ENCODE peak calls at places on chromosomes 1 and 21, in ten cellular contexts. L is endothelial cell, H is fibroblast of mammary gland, X is RWPE1, B is MCF 10A, M is adrenal gland, Z is GM13977, R is mesothelial cell of epicardium, F is stomach, O is omental fat pad. D is an unnamed sample.
A peak's percentile ranks its signal among the peaks of the same experiment; 100 is the strongest.

GRCh38 chr1:30149226-30149625 is 574.2 kb downstream of the MATN1 start:
- DNase-seq in O (no peak), H (no peak), L (no peak), F (no peak), B (no peak), Z (no peak), M (no peak), R (no peak), X (no peak), D (no peak)

GRCh38 chr1:53122194-53122846 is 20.1 kb downstream of the SLC1A7 start:
- DNase-seq in X (no peak), L (no peak), Z (no peak), H (peak; percentile 78), O (no peak), F (no peak), M (no peak), R (no peak), B (no peak), D (no peak)

GRCh38 chr1:230281531-230281930 is 144.6 kb downstream of the PGBD5 start:
- DNase-seq in B (no peak), X (no peak), R (no peak), F (no peak), O (no peak), H (no peak), Z (no peak), L (no peak), M (no peak), D (no peak)

GRCh38 chr1:240352769-240353168 is 259.2 kb downstream of the GREM2 start:
- DNase-seq in X (no peak), L (no peak), B (peak; percentile 35), M (no peak), O (no peak), H (peak; percentile 45), R (no peak), Z (no peak), F (no peak), D (no peak)

GRCh38 chr1:202254454-202255252 is 61.1 kb downstream of the LGR6 start:
- DNase-seq in X (no peak), O (no peak), M (no peak), R (no peak), L (no peak), F (no peak), H (no peak), Z (no peak), B (no peak), D (no peak)

GRCh38 chr1:3461238-3461933 is 6.9 kb downstream of the ARHGEF16 start:
- DNase-seq in F (no peak), H (no peak), M (no peak), R (no peak), O (no peak), X (no peak), L (no peak), Z (no peak), B (no peak), D (no peak)

GRCh38 chr1:66931548-66932124 is 6.8 kb downstream of the MIER1 start:
- DNase-seq in O (no peak), X (no peak), L (no peak), F (no peak), H (no peak), R (no peak), M (no peak), Z (no peak), B (peak; percentile 30), D (no peak)

GRCh38 chr1:110634086-110634454 is 27.9 kb upstream of the KCNA2 start:
- DNase-seq in L (no peak), Z (no peak), M (no peak), R (no peak), O (no peak), X (no peak), B (no peak), F (no peak), H (no peak), D (no peak)

GRCh38 chr21:26140185-26140584 is 30.4 kb downstream of the APP start:
- DNase-seq in B (peak; percentile 91), O (no peak), F (peak; percentile 54), Z (no peak), H (peak; percentile 99), L (no peak), R (no peak), M (peak; percentile 29), X (peak; percentile 63), D (no peak)

GRCh38 chr1:156421062-156421938 is 52.3 kb downstream of the RHBG start:
- DNase-seq in Z (peak; percentile 97), L (peak; percentile 77), H (peak; percentile 64), X (peak; percentile 97), O (peak; percentile 61), R (peak; percentile 55), M (peak; percentile 80), F (peak; percentile 74), B (peak; percentile 93), D (peak; percentile 50)

GRCh38 chr1:229342902-229343587 is at the start of gene CCSAP:
- DNase-seq in F (peak; percentile 61), B (peak; percentile 52), H (peak; percentile 25), X (peak; percentile 17), L (no peak), Z (peak; percentile 72), O (no peak), R (peak; percentile 32), M (peak; percentile 47), D (no peak)

GRCh38 chr1:16249838-16250241 is 12.9 kb upstream of the CPLANE2 start:
- DNase-seq in X (no peak), H (peak; percentile 87), L (no peak), F (no peak), M (peak; percentile 73), R (no peak), Z (no peak), B (peak; percentile 88), O (no peak), D (no peak)

GRCh38 chr1:88736633-88737248 is 52.7 kb downstream of the PKN2 start:
- DNase-seq in Z (no peak), H (peak; percentile 64), M (no peak), B (peak; percentile 60), R (no peak), O (no peak), L (peak; percentile 42), X (peak; percentile 24), F (no peak), D (no peak)

GRCh38 chr1:226082959-226083302 is 20.4 kb downstream of the H3-3A start:
- DNase-seq in Z (no peak), O (peak; percentile 47), R (no peak), B (peak; percentile 59), F (peak; percentile 64), H (peak; percentile 33), L (peak; percentile 54), X (no peak), M (peak; percentile 71), D (no peak)

GRCh38 chr1:18253093-18253492 is 145.5 kb downstream of the IGSF21 start:
- DNase-seq in H (no peak), M (no peak), R (no peak), L (no peak), Z (no peak), X (no peak), B (no peak), O (no peak), F (no peak), D (no peak)

GRCh38 chr1:10152709-10153284 is 57.6 kb upstream of the KIF1B start:
- DNase-seq in Z (peak; percentile 47), F (peak; percentile 43), M (peak; percentile 56), X (peak; percentile 15), H (peak; percentile 59), L (peak; percentile 66), B (peak; percentile 61), R (no peak), O (no peak), D (no peak)
- TF ChIP-seq CTCF in Z (peak; percentile 72), F (peak; percentile 42), M (peak; percentile 40), X (peak; percentile 34), H (peak; percentile 72), L (peak; percentile 77), B (peak; percentile 64), R (peak; percentile 66), O (no peak), D (no peak)

GRCh38 chr1:115833806-115834205 is 7.1 kb downstream of the NHLH2 start:
- DNase-seq in H (no peak), O (no peak), Z (no peak), X (no peak), B (no peak), F (no peak), L (peak; percentile 36), M (no peak), R (no peak), D (no peak)
- TF ChIP-seq CTCF in H (no peak), O (no peak), Z (no peak), X (no peak), B (no peak), F (no peak), L (no peak), M (no peak), R (no peak), D (no peak)

GRCh38 chr1:96840396-96840795 is 118.8 kb downstream of the PTBP2 start:
- DNase-seq in O (no peak), H (no peak), R (no peak), B (no peak), L (no peak), X (no peak), F (no peak), M (no peak), Z (no peak), D (no peak)

GRCh38 chr1:96843601-96844000 is 122.0 kb downstream of the PTBP2 start:
- DNase-seq in M (no peak), F (no peak), Z (no peak), L (no peak), O (no peak), B (no peak), H (no peak), R (no peak), X (no peak), D (no peak)

GRCh38 chr1:96843196-96843595 is 121.6 kb downstream of the PTBP2 start:
- DNase-seq in X (no peak), Z (no peak), F (no peak), L (no peak), O (no peak), R (no peak), M (no peak), B (no peak), H (peak; percentile 61), D (no peak)

GRCh38 chr1:96845464-96845863 is 123.9 kb downstream of the PTBP2 start:
- DNase-seq in R (no peak), H (peak; percentile 22), F (peak; percentile 47), Z (peak; percentile 18), L (peak; percentile 51), O (no peak), B (peak; percentile 35), M (peak; percentile 51), X (peak; percentile 5), D (no peak)

GRCh38 chr1:96842215-96842614 is 120.6 kb downstream of the PTBP2 start:
- DNase-seq in B (no peak), H (peak; percentile 28), M (no peak), L (no peak), R (no peak), Z (no peak), F (no peak), O (no peak), X (no peak), D (no peak)
- TF ChIP-seq CTCF in B (peak; percentile 11), H (peak; percentile 50), M (no peak), L (no peak), R (no peak), Z (peak; percentile 12), F (no peak), O (no peak), X (no peak), D (no peak)

DNA sequence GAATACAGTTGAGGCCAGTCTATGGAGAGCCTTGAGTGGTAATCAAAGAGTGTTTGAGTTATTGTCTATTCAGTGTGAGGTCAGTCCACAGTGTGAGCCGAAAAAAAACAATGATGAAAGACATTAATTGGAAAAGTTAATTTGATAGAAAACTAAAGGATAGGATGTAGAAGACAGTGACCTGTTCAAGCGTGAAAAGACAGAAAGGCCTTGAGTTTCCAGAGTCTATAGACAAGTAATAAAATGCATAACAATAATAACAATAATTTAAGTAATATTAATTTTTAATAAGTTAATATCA is 90.4 kb downstream of the SLC30A10 start:
- DNase-seq in O (no peak), H (no peak), Z (no peak), R (no peak), L (no peak), F (no peak), B (no peak), X (no peak), M (no peak), D (no peak)
- TF ChIP-seq CTCF in O (no peak), H (no peak), Z (no peak), R (peak; percentile 4), L (peak; percentile 1), F (no peak), B (no peak), X (peak; percentile 13), M (no peak), D (no peak)

D was measured in activated B cell treated with CpG ODN at 0.5 μM for 24 hours.